ENCODE peak calls at places on chromosomes 4 and X, in nine cellular contexts. K is stimulated activated CD4-positive, alpha-beta T cell treated with anti-CD3 and anti-CD28 coated beads, Interleukin-4, amount 100 ng/mL, for 1 hour; V is ascending aorta; R is SJSA1; Z is sciatic nerve; F is pons; O is ovary; P is heart left ventricle; M is IMR-90. N is an unnamed sample.

GRCh38 chr4:159035570-159035969 is 67.3 kb upstream of the RAPGEF2 start:
- DNase-seq in K (no peak), V (no peak), R (no peak), Z (no peak), F (no peak), O (no peak), P (no peak), M (no peak), N (no peak)

GRCh38 chrX:81195712-81196111 is 6.0 kb downstream of the HMGN5 start:
- DNase-seq in K (peak), V (peak), R (peak), Z (peak), F (peak), O (no peak), P (peak), M (peak), N (no peak)

GRCh38 chr4:37803348-37803973 is 23.0 kb upstream of the PGM2 start:
- DNase-seq in K (no peak), V (no peak), R (peak), Z (no peak), F (peak), O (no peak), P (no peak), M (peak), N (no peak)

GRCh38 chr4:4668355-4669210 is 126.7 kb upstream of the STX18 start:
- DNase-seq in K (no peak), V (no peak), R (no peak), Z (no peak), F (no peak), O (no peak), P (no peak), M (no peak), N (no peak)

GRCh38 chrX:150683536-150684146 is 9.6 kb upstream of the MTMR1 start:
- DNase-seq in K (no peak), V (no peak), R (peak), Z (no peak), F (no peak), O (no peak), P (no peak), M (peak), N (no peak)

GRCh38 chrX:46381630-46382029 is 163.6 kb downstream of the ZNF674 start:
- DNase-seq in K (peak), V (no peak), R (no peak), Z (no peak), F (no peak), O (no peak), P (no peak), M (peak), N (no peak)

GRCh38 chr4:106032851-106033286 is 137.6 kb downstream of the NPNT start:
- DNase-seq in K (no peak), V (peak), R (no peak), Z (no peak), F (no peak), O (no peak), P (no peak), M (no peak), N (no peak)

GRCh38 chrX:32530802-32531403 is 680.4 kb downstream of the DMD start:
- DNase-seq in K (no peak), V (no peak), R (peak), Z (no peak), F (peak), O (no peak), P (no peak), M (peak), N (no peak)

GRCh38 chr4:8050555-8051206 is 107.9 kb downstream of the ABLIM2 start:
- DNase-seq in K (no peak), V (peak), R (no peak), Z (peak), F (peak), O (peak), P (peak), M (peak), N (peak)

GRCh38 chr4:76233534-76233933 is 18.0 kb upstream of the FAM47E start:
- DNase-seq in K (no peak), V (no peak), R (no peak), Z (no peak), F (no peak), O (no peak), P (no peak), M (no peak), N (no peak)

GRCh38 chr4:71872221-71872620 is 88.3 kb upstream of the GC start:
- DNase-seq in K (no peak), V (no peak), R (no peak), Z (no peak), F (no peak), O (no peak), P (no peak), M (no peak), N (no peak)